ENCODE peak calls at places on chromosomes 2 and 18, in ten cellular contexts. L is MCF 10A; V is D721Med; J is stomach; N is astrocyte of the spinal cord; H is mammary epithelial cell; T is GM12865; S is activated CD8-positive, alpha-beta T cell treated with anti-CD3 and anti-CD28 coated beads for 36 hours; D is RWPE1; I is cardiac fibroblast. U is an unnamed sample.

GRCh38 chr2:108492364-108492763 is 41.9 kb upstream of the LIMS1 start:
- DNase-seq in L (peak), V (no peak), J (no peak), N (peak), H (peak), T (no peak), S (no peak), D (peak), I (peak), U (no peak)

GRCh38 chr2:208356846-208357574 is 49.6 kb upstream of the PTH2R start:
- DNase-seq in L (no peak), V (no peak), J (no peak), N (no peak), H (no peak), T (no peak), S (no peak), D (no peak), I (no peak), U (no peak)

GRCh38 chr2:127096718-127097470 is 10.1 kb downstream of the BIN1 start:
- DNase-seq in L (no peak), V (no peak), J (peak), N (no peak), H (no peak), T (no peak), S (peak), D (no peak), I (no peak), U (no peak)

GRCh38 chr2:45788401-45788800 is 136.9 kb downstream of the PRKCE start:
- DNase-seq in L (no peak), V (no peak), J (no peak), N (no peak), H (no peak), T (no peak), S (no peak), D (no peak), I (no peak), U (no peak)

GRCh38 chr2:11234309-11234708 is 79.0 kb downstream of the SLC66A3 start:
- DNase-seq in L (peak), V (no peak), J (no peak), N (no peak), H (no peak), T (no peak), S (no peak), D (peak), I (peak), U (no peak)

GRCh38 chr2:206392118-206392517 is 51.2 kb upstream of the ADAM23 start:
- DNase-seq in L (peak), V (no peak), J (no peak), N (peak), H (peak), T (peak), S (peak), D (peak), I (peak), U (no peak)

GRCh38 chr2:26174691-26175181 is 1.8 kb downstream of the GAREM2 start:
- DNase-seq in L (no peak), V (no peak), J (no peak), N (no peak), H (no peak), T (no peak), S (peak), D (no peak), I (no peak), U (no peak)

GRCh38 chr18:47595816-47596501 is 334.5 kb downstream of the SMAD2 start:
- DNase-seq in L (peak), V (no peak), J (no peak), N (no peak), H (no peak), T (peak), S (peak), D (peak), I (no peak), U (no peak)

DNA sequence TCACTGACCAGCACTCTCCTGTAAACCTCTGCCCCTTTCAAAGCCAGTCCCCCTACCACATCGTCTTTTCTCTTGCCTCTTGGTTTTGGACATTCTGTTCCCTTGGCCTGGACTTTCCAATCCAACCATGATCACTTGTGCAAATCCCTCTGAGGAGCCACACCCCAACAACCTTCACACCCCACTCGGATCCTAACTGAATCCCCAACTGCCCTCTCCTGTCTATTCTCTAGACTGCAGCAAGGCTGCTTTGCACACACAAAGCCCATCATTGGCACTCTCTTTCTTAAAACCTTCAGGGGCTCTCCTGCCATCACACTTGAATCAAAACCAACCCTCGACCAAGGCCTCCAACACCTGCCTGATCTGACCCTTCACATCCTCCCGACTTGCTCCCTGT is 352.1 kb upstream of the PKDCC start:
- DNase-seq in L (no peak), V (no peak), J (no peak), N (no peak), H (no peak), T (no peak), S (no peak), D (no peak), I (peak), U (no peak)
- TF ChIP-seq CTCF in L (no peak), V (no peak), J (no peak), N (no peak), H (no peak), T (no peak), S (no peak), D (no peak), I (no peak), U (peak)

GRCh38 chr2:111176867-111177266 is 56.2 kb downstream of the BCL2L11 start:
- DNase-seq in L (peak), V (no peak), J (no peak), N (no peak), H (no peak), T (no peak), S (no peak), D (no peak), I (no peak), U (no peak)

GRCh38 chr2:111178730-111179405 is 58.2 kb downstream of the BCL2L11 start:
- DNase-seq in L (peak), V (no peak), J (no peak), N (peak), H (peak), T (no peak), S (no peak), D (no peak), I (no peak), U (no peak)

GRCh38 chr2:111176388-111176787 is 55.7 kb downstream of the BCL2L11 start:
- DNase-seq in L (peak), V (no peak), J (peak), N (no peak), H (peak), T (no peak), S (no peak), D (peak), I (no peak), U (no peak)

GRCh38 chr2:111175615-111176014 is 54.9 kb downstream of the BCL2L11 start:
- DNase-seq in L (no peak), V (no peak), J (no peak), N (no peak), H (no peak), T (no peak), S (no peak), D (no peak), I (no peak), U (no peak)

DNA sequence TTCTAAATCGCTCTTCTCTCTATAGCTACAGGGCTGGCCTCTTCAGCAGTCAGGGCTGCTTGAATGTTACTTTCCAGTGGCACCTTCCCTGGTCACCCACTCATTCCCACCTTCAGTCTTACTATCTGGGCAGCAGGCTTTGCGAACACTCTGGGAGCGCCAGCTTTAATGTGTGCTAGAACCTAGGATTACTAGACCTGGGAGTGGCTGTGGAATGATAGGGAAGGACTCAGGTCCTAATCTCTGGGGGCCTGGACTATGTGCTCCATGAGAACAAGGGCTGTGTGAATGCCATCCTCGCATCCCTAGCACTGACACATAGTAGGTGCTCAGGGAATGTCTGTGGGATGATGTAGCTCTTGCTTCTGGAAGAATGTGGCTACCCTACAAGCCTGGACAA is 57.6 kb downstream of the BCL2L11 start:
- DNase-seq in L (no peak), V (no peak), J (no peak), N (no peak), H (no peak), T (no peak), S (no peak), D (no peak), I (no peak), U (no peak)
- TF ChIP-seq CTCF in L (no peak), V (no peak), J (no peak), N (no peak), H (no peak), T (no peak), S (no peak), D (no peak), I (no peak), U (no peak)

DNA sequence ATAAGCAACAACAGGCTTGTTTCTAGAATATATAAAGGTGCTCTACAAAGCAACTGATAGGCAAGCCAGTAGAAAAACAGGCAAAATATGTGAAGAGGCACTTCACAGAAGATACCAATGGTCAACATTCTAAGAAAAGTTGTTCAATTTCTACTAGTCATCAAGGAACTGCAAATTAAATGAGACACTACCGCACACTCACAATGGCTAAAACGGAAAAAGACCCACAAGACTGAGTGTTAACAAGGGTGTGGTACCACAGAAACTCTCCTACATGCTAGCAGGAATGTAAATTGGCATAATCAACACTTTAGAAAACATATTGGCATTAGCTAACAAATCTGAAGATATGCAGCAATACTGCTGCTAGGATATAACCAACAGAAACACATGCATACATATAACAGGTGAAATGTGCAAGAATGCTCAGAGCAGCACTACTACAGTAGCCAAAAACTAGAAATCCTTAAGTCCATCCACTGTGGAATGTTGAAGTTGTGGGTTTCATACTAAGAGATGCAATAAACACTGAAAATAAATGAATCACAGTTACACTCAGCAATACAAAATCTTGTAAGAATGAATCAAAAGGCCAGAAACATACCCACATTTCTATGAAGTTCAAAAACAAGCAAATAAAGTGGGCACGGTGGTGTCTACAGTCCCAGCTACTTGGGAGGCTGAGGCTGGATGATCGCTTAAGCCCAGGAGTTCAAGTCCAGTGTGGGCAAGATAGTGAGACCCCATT is 9.2 kb downstream of the RNU4ATAC start:
- DNase-seq in L (no peak), V (no peak), J (no peak), N (no peak), H (no peak), T (no peak), S (no peak), D (no peak), I (no peak), U (no peak)
- TF ChIP-seq CTCF in L (no peak), V (no peak), J (no peak), N (no peak), H (no peak), T (no peak), S (no peak), D (no peak), I (no peak), U (no peak)

DNA sequence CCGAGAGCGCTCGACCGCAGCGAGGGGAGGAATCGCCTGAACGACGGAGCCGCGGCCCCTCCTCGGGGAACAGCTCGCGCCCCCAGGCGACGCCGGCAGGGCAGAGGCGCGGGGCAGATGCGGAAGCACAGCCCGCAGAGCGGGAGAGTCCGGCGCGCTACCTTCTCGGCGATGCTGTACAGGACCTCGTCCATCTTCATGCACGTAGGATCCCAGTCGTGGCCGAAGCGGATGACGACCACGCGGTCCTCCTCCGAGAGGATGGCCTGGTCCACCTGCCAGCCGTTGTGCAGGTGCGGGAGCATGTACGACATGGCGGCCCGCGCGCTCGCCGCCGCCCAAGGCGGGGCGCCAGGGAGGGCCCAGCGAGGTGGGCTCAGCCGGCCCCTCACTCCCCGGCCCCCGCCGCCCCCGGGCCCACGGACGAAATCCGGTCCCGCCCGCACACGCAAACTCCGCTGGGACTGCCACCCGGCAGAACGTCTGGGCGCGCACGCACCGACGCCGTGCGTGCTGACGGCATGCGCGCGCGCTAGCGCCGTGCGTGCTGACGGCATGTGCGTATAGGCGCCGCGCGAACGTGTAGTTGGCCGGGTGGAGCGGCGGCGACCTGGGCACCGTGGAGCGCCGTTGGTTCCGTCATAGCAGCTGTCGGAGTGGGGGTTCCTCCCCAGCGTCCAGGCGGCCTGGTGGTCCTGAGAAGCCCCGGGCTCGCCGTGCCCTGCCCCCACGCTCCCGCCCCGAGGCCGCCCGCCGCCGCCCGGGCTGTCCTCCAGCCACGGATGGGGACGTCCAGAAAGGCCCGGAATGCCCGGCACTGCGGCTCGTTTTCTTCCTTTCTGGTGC is at the start of gene TXNL4A:
- DNase-seq in L (peak), V (peak), J (peak), N (peak), H (peak), T (peak), S (peak), D (peak), I (peak), U (peak)
- TF ChIP-seq CTCF in L (no peak), V (peak), J (no peak), N (peak), H (no peak), T (peak), S (peak), D (no peak), I (peak), U (peak)

DNA sequence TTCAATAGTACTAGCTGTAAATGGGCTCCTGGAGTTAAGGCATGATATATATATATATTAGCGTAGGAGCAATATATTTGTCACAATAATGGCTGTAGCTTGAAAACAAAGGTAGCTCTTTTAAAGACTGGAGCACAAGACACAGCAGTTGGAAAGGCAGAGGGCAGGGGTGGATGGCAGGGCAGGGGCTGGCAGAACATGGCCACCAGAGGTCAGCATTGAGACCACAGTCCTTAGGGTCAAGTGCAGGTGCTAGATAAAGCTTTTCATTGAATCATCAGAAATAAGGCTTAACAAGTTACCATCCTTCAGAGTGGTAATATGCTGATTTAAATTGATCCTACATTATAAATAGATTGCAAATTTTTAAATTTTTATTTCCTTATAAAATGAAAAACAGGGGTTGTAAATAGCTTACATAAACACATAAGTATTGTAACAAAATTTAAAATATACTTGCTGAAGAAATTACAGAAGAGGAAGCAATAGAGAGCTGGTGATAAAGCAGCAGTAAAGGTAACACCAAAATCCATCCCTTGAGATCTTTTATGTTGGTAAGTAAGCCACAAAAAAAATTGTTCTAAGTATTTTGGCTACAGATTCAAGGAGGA is 161.2 kb upstream of the PIEZO2 start:
- DNase-seq in L (peak), V (no peak), J (no peak), N (peak), H (peak), T (peak), S (peak), D (peak), I (peak), U (no peak)
- TF ChIP-seq CTCF in L (peak), V (peak), J (no peak), N (peak), H (peak), T (peak), S (peak), D (peak), I (peak), U (peak)

GRCh38 chr2:150610670-150611279 is 123.3 kb upstream of the RND3 start:
- DNase-seq in L (peak), V (no peak), J (peak), N (peak), H (peak), T (peak), S (no peak), D (peak), I (peak), U (no peak)
- TF ChIP-seq CTCF in L (peak), V (peak), J (no peak), N (peak), H (peak), T (peak), S (no peak), D (peak), I (peak), U (peak)

GRCh38 chr2:220076734-220077133 is 449.3 kb downstream of the SLC4A3 start:
- DNase-seq in L (no peak), V (no peak), J (no peak), N (peak), H (peak), T (no peak), S (no peak), D (no peak), I (peak), U (no peak)
- TF ChIP-seq CTCF in L (no peak), V (no peak), J (no peak), N (peak), H (peak), T (no peak), S (no peak), D (no peak), I (peak), U (peak)

GRCh38 chr2:227939271-227940027 is 68.0 kb downstream of the DAW1 start:
- DNase-seq in L (peak), V (no peak), J (no peak), N (peak), H (peak), T (peak), S (peak), D (peak), I (peak), U (no peak)
- TF ChIP-seq CTCF in L (peak), V (peak), J (no peak), N (peak), H (peak), T (peak), S (peak), D (no peak), I (peak), U (peak)

U was measured in type B pancreatic cell.